ENCODE peak calls at places on chromosomes 13 and 19, in eight cellular contexts. O, F, W, M, T, J, U and K are unnamed samples.

GRCh38 chr19:55802281-55802680 is 29.5 kb downstream of the NLRP11 start:
- DNase-seq in O (no peak), F (no peak), W (no peak), M (no peak), T (no peak), J (no peak), U (no peak), K (no peak)

GRCh38 chr19:5808120-5808816 is 3.4 kb downstream of the NRTN start:
- DNase-seq in O (no peak), F (no peak), W (no peak), M (no peak), T (no peak), J (no peak), U (no peak), K (no peak)

GRCh38 chr19:10863107-10863700 is 8.1 kb upstream of the CARM1 start:
- DNase-seq in O (peak; percentile 84), F (no peak), W (no peak), M (peak; percentile 72), T (no peak), J (no peak), U (peak; percentile 81), K (peak; percentile 26)

GRCh38 chr19:24086974-24087595 is at the start of gene ZNF254:
- DNase-seq in O (peak; percentile 94), F (peak; percentile 67), W (peak; percentile 99), M (peak; percentile 95), T (peak; percentile 85), J (peak; percentile 96), U (peak; percentile 94), K (peak; percentile 93)

GRCh38 chr13:32632343-32632910 is 46.2 kb downstream of the PDS5B start:
- DNase-seq in O (no peak), F (no peak), W (no peak), M (no peak), T (no peak), J (no peak), U (no peak), K (no peak)

GRCh38 chr19:34432797-34433196 is 4.6 kb downstream of the UBA2 start:
- DNase-seq in O (peak; percentile 93), F (no peak), W (peak; percentile 2), M (peak; percentile 71), T (no peak), J (no peak), U (peak; percentile 86), K (peak; percentile 20)

GRCh38 chr13:80586356-80586755 is 245.4 kb upstream of the SPRY2 start:
- DNase-seq in O (no peak), F (no peak), W (no peak), M (peak; percentile 55), T (no peak), J (no peak), U (peak; percentile 8), K (no peak)

GRCh38 chr13:57582032-57582431 is 49.5 kb upstream of the PCDH17 start:
- DNase-seq in O (no peak), F (no peak), W (peak; percentile 68), M (no peak), T (no peak), J (no peak), U (no peak), K (no peak)

GRCh38 chr13:33129094-33129832 is 113.0 kb downstream of the KL start:
- DNase-seq in O (no peak), F (no peak), W (no peak), M (no peak), T (no peak), J (no peak), U (no peak), K (no peak)

GRCh38 chr13:29999492-30000372 is 149.3 kb upstream of the UBL3 start:
- DNase-seq in O (no peak), F (no peak), W (no peak), M (no peak), T (no peak), J (no peak), U (no peak), K (no peak)

GRCh38 chr13:20168396-20168795 is 7.5 kb upstream of the GJA3 start:
- DNase-seq in O (no peak), F (no peak), W (no peak), M (no peak), T (no peak), J (no peak), U (no peak), K (no peak)

GRCh38 chr13:23960566-23961156 is 63.4 kb upstream of the C1QTNF9B start:
- DNase-seq in O (no peak), F (no peak), W (peak; percentile 80), M (peak; percentile 59), T (no peak), J (peak; percentile 26), U (peak; percentile 52), K (peak; percentile 43)
- TF ChIP-seq CTCF in O (peak; percentile 36), F (no peak), W (peak; percentile 73), M (peak; percentile 85), T (peak; percentile 78), J (peak; percentile 64), U (peak; percentile 83), K (peak; percentile 82)

DNA sequence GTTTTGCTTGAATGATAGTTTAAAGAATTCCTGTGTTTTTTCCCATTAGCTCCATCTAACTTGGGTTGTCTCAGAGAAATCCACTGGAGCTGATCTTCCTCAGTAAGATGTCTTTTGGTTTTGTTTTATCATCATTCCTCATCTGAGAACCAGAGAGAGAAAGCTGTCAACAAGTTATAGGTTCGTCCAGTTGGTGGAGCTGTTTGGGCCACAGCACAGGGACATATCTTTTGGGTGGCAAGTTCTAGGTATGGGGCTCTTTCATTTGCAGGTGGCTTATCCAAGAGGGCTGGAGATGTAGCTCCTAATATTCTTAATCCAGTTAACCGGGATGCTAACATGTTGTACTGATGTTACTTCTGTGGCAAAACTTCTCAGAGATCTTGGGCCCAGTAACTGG is 174.2 kb downstream of the KCNRG start:
- DNase-seq in O (no peak), F (no peak), W (peak; percentile 33), M (no peak), T (no peak), J (peak; percentile 31), U (no peak), K (no peak)
- TF ChIP-seq CTCF in O (no peak), F (no peak), W (peak; percentile 67), M (peak; percentile 14), T (peak; percentile 10), J (peak; percentile 17), U (peak; percentile 8), K (no peak)

GRCh38 chr13:53310786-53311185 is 282.2 kb downstream of the OLFM4 start:
- DNase-seq in O (no peak), F (no peak), W (no peak), M (no peak), T (no peak), J (no peak), U (no peak), K (no peak)

DNA sequence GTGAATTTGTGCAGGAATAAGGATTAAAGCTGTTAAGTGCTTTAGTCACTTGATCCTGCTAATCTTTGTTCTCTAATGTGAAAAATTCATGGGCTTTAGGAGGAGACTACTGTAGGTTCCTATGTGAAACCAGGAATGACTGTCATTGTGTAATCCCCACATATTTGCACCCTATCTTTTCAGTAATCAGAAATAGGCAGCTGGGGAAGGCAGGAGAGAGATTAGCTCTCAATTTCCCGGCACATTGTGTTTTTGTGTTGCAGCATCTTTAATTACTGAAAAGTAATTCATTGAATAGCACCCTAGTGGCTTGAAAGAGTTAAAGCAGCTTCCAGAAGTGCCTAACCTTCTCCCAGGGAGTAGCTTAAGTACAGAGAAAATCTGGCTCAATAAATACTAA is 282.9 kb downstream of the OLFM4 start:
- DNase-seq in O (no peak), F (no peak), W (peak; percentile 54), M (no peak), T (no peak), J (no peak), U (no peak), K (no peak)
- TF ChIP-seq CTCF in O (no peak), F (no peak), W (no peak), M (no peak), T (no peak), J (no peak), U (no peak), K (no peak)

DNA sequence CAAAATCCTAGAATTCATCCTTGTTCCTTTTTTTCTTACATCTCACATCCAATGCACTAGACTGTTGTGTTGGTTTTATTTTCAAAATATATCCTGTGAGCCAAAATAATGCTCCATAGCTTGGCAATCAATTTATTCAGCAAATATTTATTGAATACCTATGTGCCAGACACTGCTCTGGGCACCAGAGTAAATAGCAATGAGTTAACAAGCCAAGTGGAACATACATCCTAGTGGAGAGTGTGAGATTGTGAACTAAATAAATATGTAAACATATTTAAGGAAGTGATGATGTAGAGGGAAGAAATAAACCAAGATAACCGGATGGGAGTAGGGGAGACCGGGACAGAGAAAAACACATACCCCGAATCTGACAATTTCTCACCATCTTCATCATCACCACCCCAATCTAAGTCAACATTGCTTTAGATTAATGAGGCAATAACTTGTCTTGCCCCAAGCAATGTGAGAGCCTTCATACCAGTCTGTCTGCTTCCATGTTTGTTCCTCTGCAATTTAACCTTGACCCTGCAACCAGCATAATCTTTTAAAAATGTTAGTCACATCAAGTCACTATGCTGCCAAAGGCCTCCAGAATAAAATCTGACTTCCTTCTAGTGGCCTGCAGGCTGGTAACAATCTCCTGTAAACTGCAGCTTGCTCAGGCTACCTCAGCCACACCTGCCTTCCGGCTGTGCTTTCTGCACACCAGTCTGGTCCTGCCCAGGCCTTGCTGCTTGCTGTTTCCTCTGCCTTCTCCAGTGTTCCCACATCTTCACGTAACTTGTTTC is 199.2 kb downstream of the DLEU7 start:
- DNase-seq in O (no peak), F (no peak), W (no peak), M (no peak), T (no peak), J (no peak), U (no peak), K (no peak)
- TF ChIP-seq CTCF in O (no peak), F (no peak), W (no peak), M (no peak), T (no peak), J (no peak), U (no peak), K (no peak)

DNA sequence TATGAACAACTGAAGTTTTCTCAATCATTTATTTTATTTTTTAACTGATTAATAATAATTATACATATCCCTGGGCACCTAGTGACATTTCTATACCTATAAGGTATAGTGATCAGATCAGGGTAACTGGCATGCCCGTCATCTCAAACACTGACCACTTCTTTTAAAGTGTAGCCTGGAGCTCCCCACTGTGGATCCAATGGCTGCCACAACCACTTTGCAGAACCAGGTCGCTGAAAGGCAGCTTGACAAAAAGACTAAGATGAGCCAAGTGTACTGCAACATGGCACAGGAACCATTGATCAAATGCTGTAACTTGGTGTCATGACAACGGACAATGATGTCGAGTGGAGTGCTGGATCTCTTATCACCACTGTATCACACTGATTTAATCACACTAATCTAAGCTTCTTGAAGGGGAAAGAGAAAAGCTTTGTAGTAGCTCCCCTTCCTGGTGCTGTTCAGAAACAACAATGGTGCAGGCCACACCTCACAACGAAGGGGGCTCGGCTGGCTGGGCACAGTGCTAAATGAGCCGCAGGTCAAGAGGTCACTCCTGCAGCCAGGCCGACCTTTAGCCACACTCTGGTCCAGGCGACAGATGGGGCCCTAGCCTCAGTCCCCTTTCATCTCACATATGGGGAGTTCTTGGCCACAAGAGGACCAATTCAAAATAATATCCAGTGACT is 2.3 kb upstream of the TNFRSF19 start:
- DNase-seq in O (no peak), F (no peak), W (no peak), M (no peak), T (no peak), J (no peak), U (no peak), K (peak; percentile 36)
- TF ChIP-seq CTCF in O (no peak), F (no peak), W (peak; percentile 40), M (no peak), T (no peak), J (no peak), U (no peak), K (peak; percentile 35)

DNA sequence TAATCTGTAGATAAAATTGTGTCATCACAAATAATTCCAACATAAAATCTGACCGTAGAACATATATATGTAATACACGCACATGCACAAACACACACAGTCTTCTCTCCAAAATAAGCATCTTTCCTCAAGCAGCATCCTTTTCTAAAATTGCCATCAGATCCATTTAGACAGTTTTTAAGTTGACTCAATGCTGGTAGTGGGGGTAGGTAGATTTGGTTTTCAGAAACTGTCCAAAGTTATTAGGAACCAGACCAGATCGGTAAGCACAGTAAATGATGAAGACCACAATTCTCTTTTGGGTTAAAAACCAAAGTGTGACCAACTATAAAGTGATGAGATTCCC is 64.6 kb downstream of the SERP2 start:
- DNase-seq in O (no peak), F (no peak), W (no peak), M (no peak), T (no peak), J (no peak), U (no peak), K (no peak)
- TF ChIP-seq CTCF in O (no peak), F (no peak), W (no peak), M (no peak), T (no peak), J (no peak), U (peak; percentile 0), K (no peak)